ENCODE peak calls at places on chromosomes 7 and 10, in six cellular contexts. X, E, G, I, Q and J are unnamed samples.

GRCh38 chr10:62233494-62234283 is 35.0 kb downstream of the RTKN2 start:
- DNase-seq in X (no peak), E (peak; percentile 18), G (no peak), I (no peak), Q (no peak), J (peak; percentile 25)

GRCh38 chr7:118054529-118054928 is 129.4 kb upstream of the LSM8 start:
- DNase-seq in X (no peak), E (no peak), G (no peak), I (no peak), Q (no peak), J (no peak)

GRCh38 chr10:76337641-76338040 is 906.2 kb downstream of the LRMDA start:
- DNase-seq in X (no peak), E (no peak), G (no peak), I (no peak), Q (peak; percentile 3), J (peak; percentile 92)

GRCh38 chr7:91228927-91229326 is 35.3 kb upstream of the FZD1 start:
- DNase-seq in X (no peak), E (no peak), G (no peak), I (no peak), Q (no peak), J (peak; percentile 51)

GRCh38 chr7:148402159-148402558 is 188.4 kb upstream of the C7orf33 start:
- DNase-seq in X (no peak), E (no peak), G (no peak), I (no peak), Q (no peak), J (no peak)

GRCh38 chr7:94031865-94032264 is 27.7 kb upstream of the BET1 start:
- DNase-seq in X (no peak), E (no peak), G (no peak), I (no peak), Q (no peak), J (no peak)

GRCh38 chr7:155298288-155298833 is 683 bp downstream of the INSIG1 start:
- DNase-seq in X (no peak), E (no peak), G (no peak), I (no peak), Q (no peak), J (no peak)

GRCh38 chr7:150383710-150384397 is 4.7 kb downstream of the ZNF775 start:
- DNase-seq in X (no peak), E (no peak), G (peak; percentile 92), I (peak; percentile 98), Q (no peak), J (no peak)

GRCh38 chr7:11605749-11606148 is 226.2 kb downstream of the THSD7A start:
- DNase-seq in X (no peak), E (no peak), G (no peak), I (no peak), Q (no peak), J (no peak)

GRCh38 chr7:79176859-79177477 is 276.5 kb downstream of the MAGI2 start:
- DNase-seq in X (peak; percentile 24), E (peak; percentile 55), G (no peak), I (peak; percentile 10), Q (no peak), J (peak; percentile 68)

GRCh38 chr7:57867884-57868701 is 418.1 kb downstream of the ZNF716 start:
- DNase-seq in X (no peak), E (peak; percentile 10), G (no peak), I (no peak), Q (no peak), J (no peak)

GRCh38 chr10:131425752-131426529 is 114.4 kb upstream of the TCERG1L start:
- DNase-seq in X (no peak), E (no peak), G (no peak), I (no peak), Q (no peak), J (no peak)

GRCh38 chr7:31123317-31123716 is 71.2 kb downstream of the ADCYAP1R1 start:
- DNase-seq in X (no peak), E (no peak), G (peak; percentile 38), I (no peak), Q (no peak), J (no peak)

GRCh38 chr7:47424523-47424922 is 157.4 kb downstream of the TNS3 start:
- DNase-seq in X (no peak), E (no peak), G (no peak), I (no peak), Q (no peak), J (no peak)

GRCh38 chr10:68900427-68901105 is 549 bp upstream of the DDX50 start:
- DNase-seq in X (no peak), E (no peak), G (peak; percentile 85), I (no peak), Q (peak; percentile 13), J (peak; percentile 69)

GRCh38 chr7:96282835-96283234 is 39.1 kb downstream of the SLC25A13 start:
- DNase-seq in X (no peak), E (no peak), G (no peak), I (no peak), Q (no peak), J (no peak)

GRCh38 chr7:29556405-29557195 is 7.0 kb upstream of the PRR15 start:
- DNase-seq in X (no peak), E (no peak), G (no peak), I (no peak), Q (no peak), J (no peak)

GRCh38 chr10:34575882-34576281 is 239.2 kb downstream of the PARD3 start:
- DNase-seq in X (no peak), E (no peak), G (no peak), I (no peak), Q (no peak), J (peak; percentile 82)

GRCh38 chr7:138889566-138889965 is 91.6 kb upstream of the ATP6V0A4 start:
- DNase-seq in X (no peak), E (peak; percentile 58), G (no peak), I (peak; percentile 23), Q (no peak), J (peak; percentile 52)

GRCh38 chr10:58721781-58722180 is 209.1 kb downstream of the BICC1 start:
- DNase-seq in X (no peak), E (no peak), G (no peak), I (no peak), Q (no peak), J (no peak)

GRCh38 chr10:74755273-74755672 is 71.1 kb upstream of the KAT6B start:
- DNase-seq in X (no peak), E (no peak), G (no peak), I (no peak), Q (no peak), J (no peak)

GRCh38 chr10:44352316-44353127 is 32.4 kb downstream of the CXCL12 start:
- DNase-seq in X (no peak), E (no peak), G (no peak), I (no peak), Q (no peak), J (peak; percentile 80)

GRCh38 chr7:29749701-29750321 is 56.5 kb upstream of the WIPF3 start:
- DNase-seq in X (no peak), E (no peak), G (no peak), I (no peak), Q (no peak), J (no peak)

GRCh38 chr7:128830231-128831177 is at the start of gene FLNC:
- DNase-seq in X (no peak), E (no peak), G (peak; percentile 72), I (no peak), Q (no peak), J (peak; percentile 71)

GRCh38 chr10:63206997-63207952 is 74.1 kb downstream of the NRBF2 start:
- DNase-seq in X (no peak), E (no peak), G (no peak), I (no peak), Q (peak; percentile 36), J (peak; percentile 94)

GRCh38 chr10:113329121-113329596 is 223.7 kb upstream of the HABP2 start:
- DNase-seq in X (no peak), E (peak; percentile 31), G (no peak), I (no peak), Q (no peak), J (peak; percentile 62)

GRCh38 chr10:91215384-91215783 is 5.1 kb upstream of the PCGF5 start:
- DNase-seq in X (no peak), E (no peak), G (no peak), I (no peak), Q (no peak), J (no peak)

GRCh38 chr10:85319150-85319549 is 990.8 kb downstream of the CCSER2 start:
- DNase-seq in X (no peak), E (peak; percentile 9), G (no peak), I (no peak), Q (no peak), J (no peak)

GRCh38 chr7:85000973-85001372 is 185.9 kb downstream of the SEMA3D start:
- DNase-seq in X (no peak), E (no peak), G (no peak), I (no peak), Q (no peak), J (no peak)

GRCh38 chr7:2732388-2732787 is 44.4 kb downstream of the AMZ1 start:
- DNase-seq in X (no peak), E (no peak), G (peak; percentile 16), I (no peak), Q (no peak), J (no peak)

GRCh38 chr10:22486431-22486830 is 141.1 kb downstream of the SPAG6 start:
- DNase-seq in X (no peak), E (no peak), G (no peak), I (no peak), Q (no peak), J (no peak)
- TF ChIP-seq CEBPB in X (no peak), E (no peak), G (no peak), I (no peak), Q (no peak), J (no peak)

GRCh38 chr10:73228247-73228646 is 18.8 kb downstream of the DNAJC9 start:
- DNase-seq in X (no peak), E (no peak), G (no peak), I (no peak), Q (no peak), J (peak; percentile 58)
- TF ChIP-seq CEBPB in X (no peak), E (no peak), G (no peak), I (no peak), Q (no peak), J (peak; percentile 79)

GRCh38 chr10:46282460-46283216 is 4.2 kb upstream of the ANTXRL start:
- DNase-seq in X (peak; percentile 27), E (peak; percentile 73), G (peak; percentile 83), I (peak; percentile 33), Q (no peak), J (peak; percentile 62)
- TF ChIP-seq CEBPB in X (no peak), E (no peak), G (no peak), I (no peak), Q (no peak), J (no peak)

GRCh38 chr10:72030762-72031543 is 57.4 kb downstream of the SPOCK2 start:
- DNase-seq in X (no peak), E (no peak), G (no peak), I (peak; percentile 97), Q (no peak), J (no peak)
- TF ChIP-seq CEBPB in X (no peak), E (no peak), G (no peak), I (peak; percentile 97), Q (no peak), J (no peak)